ENCODE peak calls at places on chromosome 19, in nine cellular contexts. One of them, this sample, is unnamed.
A peak's percentile ranks its signal among the peaks of the same experiment; 100 is the strongest.

GRCh38 chr19:7575426-7576040 is 20.1 kb upstream of the CAMSAP3 start:
- DNase-seq in CD4-positive, alpha-beta T cell: no peak
- DNase-seq in WTC11: no peak
- DNase-seq in HEK293T: no peak
- DNase-seq in stimulated activated CD8-positive, alpha-beta memory T cell treated with anti-CD3 and anti-CD28 coated beads, Interleukin-7, amount 100 ng/mL, for 1 hour: no peak
- DNase-seq in MM.1S: no peak
- DNase-seq in stimulated activated CD4-positive, alpha-beta T cell treated with anti-CD3 and anti-CD28 coated beads, Interleukin-15, amount 100 ng/mL, for 1 hour: no peak
- DNase-seq in SW480: peak; percentile 46
- DNase-seq in GM12892: no peak
- DNase-seq in this sample: no peak

GRCh38 chr19:15114153-15114540 is 6.9 kb downstream of the SYDE1 start:
- DNase-seq in CD4-positive, alpha-beta T cell: no peak
- DNase-seq in WTC11: no peak
- DNase-seq in HEK293T: no peak
- DNase-seq in stimulated activated CD8-positive, alpha-beta memory T cell treated with anti-CD3 and anti-CD28 coated beads, Interleukin-7, amount 100 ng/mL, for 1 hour: no peak
- DNase-seq in MM.1S: no peak
- DNase-seq in stimulated activated CD4-positive, alpha-beta T cell treated with anti-CD3 and anti-CD28 coated beads, Interleukin-15, amount 100 ng/mL, for 1 hour: no peak
- DNase-seq in SW480: no peak
- DNase-seq in GM12892: no peak
- DNase-seq in this sample: no peak

GRCh38 chr19:16514383-16515019 is 18.3 kb downstream of the C19orf44 start:
- DNase-seq in CD4-positive, alpha-beta T cell: no peak
- DNase-seq in WTC11: peak; percentile 36
- DNase-seq in HEK293T: no peak
- DNase-seq in stimulated activated CD8-positive, alpha-beta memory T cell treated with anti-CD3 and anti-CD28 coated beads, Interleukin-7, amount 100 ng/mL, for 1 hour: no peak
- DNase-seq in MM.1S: no peak
- DNase-seq in stimulated activated CD4-positive, alpha-beta T cell treated with anti-CD3 and anti-CD28 coated beads, Interleukin-15, amount 100 ng/mL, for 1 hour: no peak
- DNase-seq in SW480: no peak
- DNase-seq in GM12892: no peak
- DNase-seq in this sample: no peak

GRCh38 chr19:44681992-44682790 is 10.9 kb downstream of the CEACAM19 start:
- DNase-seq in CD4-positive, alpha-beta T cell: no peak
- DNase-seq in WTC11: no peak
- DNase-seq in HEK293T: no peak
- DNase-seq in stimulated activated CD8-positive, alpha-beta memory T cell treated with anti-CD3 and anti-CD28 coated beads, Interleukin-7, amount 100 ng/mL, for 1 hour: no peak
- DNase-seq in MM.1S: no peak
- DNase-seq in stimulated activated CD4-positive, alpha-beta T cell treated with anti-CD3 and anti-CD28 coated beads, Interleukin-15, amount 100 ng/mL, for 1 hour: no peak
- DNase-seq in SW480: no peak
- DNase-seq in GM12892: no peak
- DNase-seq in this sample: no peak

GRCh38 chr19:3188627-3189596 is 3.2 kb downstream of the NCLN start:
- DNase-seq in CD4-positive, alpha-beta T cell: no peak
- DNase-seq in WTC11: no peak
- DNase-seq in HEK293T: no peak
- DNase-seq in stimulated activated CD8-positive, alpha-beta memory T cell treated with anti-CD3 and anti-CD28 coated beads, Interleukin-7, amount 100 ng/mL, for 1 hour: no peak
- DNase-seq in MM.1S: no peak
- DNase-seq in stimulated activated CD4-positive, alpha-beta T cell treated with anti-CD3 and anti-CD28 coated beads, Interleukin-15, amount 100 ng/mL, for 1 hour: no peak
- DNase-seq in SW480: no peak
- DNase-seq in GM12892: no peak
- DNase-seq in this sample: no peak

GRCh38 chr19:13095393-13095784 is 7.3 kb downstream of the LYL1 start:
- DNase-seq in CD4-positive, alpha-beta T cell: no peak
- DNase-seq in WTC11: peak; percentile 84
- DNase-seq in HEK293T: no peak
- DNase-seq in stimulated activated CD8-positive, alpha-beta memory T cell treated with anti-CD3 and anti-CD28 coated beads, Interleukin-7, amount 100 ng/mL, for 1 hour: no peak
- DNase-seq in MM.1S: peak; percentile 35
- DNase-seq in stimulated activated CD4-positive, alpha-beta T cell treated with anti-CD3 and anti-CD28 coated beads, Interleukin-15, amount 100 ng/mL, for 1 hour: no peak
- DNase-seq in SW480: no peak
- DNase-seq in GM12892: no peak
- DNase-seq in this sample: no peak

GRCh38 chr19:11692127-11692790 is 46.5 kb downstream of the ZNF823 start:
- DNase-seq in CD4-positive, alpha-beta T cell: no peak
- DNase-seq in WTC11: no peak
- DNase-seq in HEK293T: no peak
- DNase-seq in stimulated activated CD8-positive, alpha-beta memory T cell treated with anti-CD3 and anti-CD28 coated beads, Interleukin-7, amount 100 ng/mL, for 1 hour: no peak
- DNase-seq in MM.1S: no peak
- DNase-seq in stimulated activated CD4-positive, alpha-beta T cell treated with anti-CD3 and anti-CD28 coated beads, Interleukin-15, amount 100 ng/mL, for 1 hour: no peak
- DNase-seq in SW480: no peak
- DNase-seq in GM12892: no peak
- DNase-seq in this sample: no peak

GRCh38 chr19:8361921-8362793 is 1.8 kb upstream of the ANGPTL4 start:
- DNase-seq in CD4-positive, alpha-beta T cell: no peak
- DNase-seq in WTC11: no peak
- DNase-seq in HEK293T: no peak
- DNase-seq in stimulated activated CD8-positive, alpha-beta memory T cell treated with anti-CD3 and anti-CD28 coated beads, Interleukin-7, amount 100 ng/mL, for 1 hour: no peak
- DNase-seq in MM.1S: peak; percentile 15
- DNase-seq in stimulated activated CD4-positive, alpha-beta T cell treated with anti-CD3 and anti-CD28 coated beads, Interleukin-15, amount 100 ng/mL, for 1 hour: no peak
- DNase-seq in SW480: peak; percentile 86
- DNase-seq in GM12892: no peak
- DNase-seq in this sample: no peak

GRCh38 chr19:49059056-49059455 is 1.5 kb upstream of the CGB7 start:
- DNase-seq in CD4-positive, alpha-beta T cell: no peak
- DNase-seq in WTC11: no peak
- DNase-seq in HEK293T: no peak
- DNase-seq in stimulated activated CD8-positive, alpha-beta memory T cell treated with anti-CD3 and anti-CD28 coated beads, Interleukin-7, amount 100 ng/mL, for 1 hour: no peak
- DNase-seq in MM.1S: no peak
- DNase-seq in stimulated activated CD4-positive, alpha-beta T cell treated with anti-CD3 and anti-CD28 coated beads, Interleukin-15, amount 100 ng/mL, for 1 hour: no peak
- DNase-seq in SW480: no peak
- DNase-seq in GM12892: no peak
- DNase-seq in this sample: no peak

GRCh38 chr19:23321953-23322549 is 71.9 kb upstream of the ZNF724 start:
- DNase-seq in CD4-positive, alpha-beta T cell: no peak
- DNase-seq in WTC11: no peak
- DNase-seq in HEK293T: no peak
- DNase-seq in stimulated activated CD8-positive, alpha-beta memory T cell treated with anti-CD3 and anti-CD28 coated beads, Interleukin-7, amount 100 ng/mL, for 1 hour: no peak
- DNase-seq in MM.1S: no peak
- DNase-seq in stimulated activated CD4-positive, alpha-beta T cell treated with anti-CD3 and anti-CD28 coated beads, Interleukin-15, amount 100 ng/mL, for 1 hour: no peak
- DNase-seq in SW480: no peak
- DNase-seq in GM12892: no peak
- DNase-seq in this sample: no peak

GRCh38 chr19:18119243-18120105 is 21.9 kb downstream of the MAST3 start:
- DNase-seq in CD4-positive, alpha-beta T cell: peak; percentile 42
- DNase-seq in WTC11: no peak
- DNase-seq in HEK293T: no peak
- DNase-seq in stimulated activated CD8-positive, alpha-beta memory T cell treated with anti-CD3 and anti-CD28 coated beads, Interleukin-7, amount 100 ng/mL, for 1 hour: no peak
- DNase-seq in MM.1S: peak; percentile 69
- DNase-seq in stimulated activated CD4-positive, alpha-beta T cell treated with anti-CD3 and anti-CD28 coated beads, Interleukin-15, amount 100 ng/mL, for 1 hour: peak; percentile 36
- DNase-seq in SW480: no peak
- DNase-seq in GM12892: no peak
- DNase-seq in this sample: no peak

GRCh38 chr19:48490980-48491792 is 20.4 kb downstream of the LMTK3 start:
- DNase-seq in CD4-positive, alpha-beta T cell: no peak
- DNase-seq in WTC11: peak; percentile 78
- DNase-seq in HEK293T: peak; percentile 82
- DNase-seq in stimulated activated CD8-positive, alpha-beta memory T cell treated with anti-CD3 and anti-CD28 coated beads, Interleukin-7, amount 100 ng/mL, for 1 hour: no peak
- DNase-seq in MM.1S: peak; percentile 62
- DNase-seq in stimulated activated CD4-positive, alpha-beta T cell treated with anti-CD3 and anti-CD28 coated beads, Interleukin-15, amount 100 ng/mL, for 1 hour: peak; percentile 42
- DNase-seq in SW480: peak; percentile 85
- DNase-seq in GM12892: peak; percentile 91
- DNase-seq in this sample: peak; percentile 36

GRCh38 chr19:7840629-7841028 is 10.6 kb downstream of the EVI5L start:
- DNase-seq in CD4-positive, alpha-beta T cell: no peak
- DNase-seq in WTC11: no peak
- DNase-seq in HEK293T: no peak
- DNase-seq in stimulated activated CD8-positive, alpha-beta memory T cell treated with anti-CD3 and anti-CD28 coated beads, Interleukin-7, amount 100 ng/mL, for 1 hour: no peak
- DNase-seq in MM.1S: no peak
- DNase-seq in stimulated activated CD4-positive, alpha-beta T cell treated with anti-CD3 and anti-CD28 coated beads, Interleukin-15, amount 100 ng/mL, for 1 hour: no peak
- DNase-seq in SW480: no peak
- DNase-seq in GM12892: no peak
- DNase-seq in this sample: no peak

GRCh38 chr19:11405846-11406643 is 13.1 kb downstream of the RGL3 start:
- DNase-seq in CD4-positive, alpha-beta T cell: no peak
- DNase-seq in WTC11: peak; percentile 75
- DNase-seq in HEK293T: no peak
- DNase-seq in stimulated activated CD8-positive, alpha-beta memory T cell treated with anti-CD3 and anti-CD28 coated beads, Interleukin-7, amount 100 ng/mL, for 1 hour: no peak
- DNase-seq in MM.1S: no peak
- DNase-seq in stimulated activated CD4-positive, alpha-beta T cell treated with anti-CD3 and anti-CD28 coated beads, Interleukin-15, amount 100 ng/mL, for 1 hour: no peak
- DNase-seq in SW480: no peak
- DNase-seq in GM12892: no peak
- DNase-seq in this sample: no peak

GRCh38 chr19:18972301-18972831 is 31.3 kb upstream of the HOMER3 start:
- DNase-seq in CD4-positive, alpha-beta T cell: no peak
- DNase-seq in WTC11: no peak
- DNase-seq in HEK293T: no peak
- DNase-seq in stimulated activated CD8-positive, alpha-beta memory T cell treated with anti-CD3 and anti-CD28 coated beads, Interleukin-7, amount 100 ng/mL, for 1 hour: no peak
- DNase-seq in MM.1S: no peak
- DNase-seq in stimulated activated CD4-positive, alpha-beta T cell treated with anti-CD3 and anti-CD28 coated beads, Interleukin-15, amount 100 ng/mL, for 1 hour: no peak
- DNase-seq in SW480: no peak
- DNase-seq in GM12892: no peak
- DNase-seq in this sample: no peak

GRCh38 chr19:7729831-7730285 is 2.1 kb downstream of the CLEC4G start:
- DNase-seq in CD4-positive, alpha-beta T cell: no peak
- DNase-seq in WTC11: peak; percentile 63
- DNase-seq in HEK293T: no peak
- DNase-seq in stimulated activated CD8-positive, alpha-beta memory T cell treated with anti-CD3 and anti-CD28 coated beads, Interleukin-7, amount 100 ng/mL, for 1 hour: no peak
- DNase-seq in MM.1S: no peak
- DNase-seq in stimulated activated CD4-positive, alpha-beta T cell treated with anti-CD3 and anti-CD28 coated beads, Interleukin-15, amount 100 ng/mL, for 1 hour: no peak
- DNase-seq in SW480: no peak
- DNase-seq in GM12892: no peak
- DNase-seq in this sample: no peak

GRCh38 chr19:903266-903797 is 9.7 kb downstream of the R3HDM4 start:
- DNase-seq in CD4-positive, alpha-beta T cell: no peak
- DNase-seq in WTC11: no peak
- DNase-seq in HEK293T: no peak
- DNase-seq in stimulated activated CD8-positive, alpha-beta memory T cell treated with anti-CD3 and anti-CD28 coated beads, Interleukin-7, amount 100 ng/mL, for 1 hour: no peak
- DNase-seq in MM.1S: no peak
- DNase-seq in stimulated activated CD4-positive, alpha-beta T cell treated with anti-CD3 and anti-CD28 coated beads, Interleukin-15, amount 100 ng/mL, for 1 hour: no peak
- DNase-seq in SW480: peak; percentile 40
- DNase-seq in GM12892: no peak
- DNase-seq in this sample: peak; percentile 46

GRCh38 chr19:23075031-23075733 is 41.6 kb upstream of the ZNF730 start:
- DNase-seq in CD4-positive, alpha-beta T cell: no peak
- DNase-seq in WTC11: peak; percentile 92
- DNase-seq in HEK293T: no peak
- DNase-seq in stimulated activated CD8-positive, alpha-beta memory T cell treated with anti-CD3 and anti-CD28 coated beads, Interleukin-7, amount 100 ng/mL, for 1 hour: no peak
- DNase-seq in MM.1S: no peak
- DNase-seq in stimulated activated CD4-positive, alpha-beta T cell treated with anti-CD3 and anti-CD28 coated beads, Interleukin-15, amount 100 ng/mL, for 1 hour: no peak
- DNase-seq in SW480: no peak
- DNase-seq in GM12892: peak; percentile 36
- DNase-seq in this sample: no peak